ENCODE peak calls at places on chromosomes 11 and 22, in eight cellular contexts. C, X, B, E, D, O, M and N are unnamed samples.

GRCh38 chr11:124748481-124749338 is 3.3 kb downstream of the VSIG2 start:
- DNase-seq in C (no peak), X (no peak), B (no peak), E (no peak), D (peak; percentile 32), O (no peak), M (no peak), N (no peak)

GRCh38 chr22:24563246-24563645 is 7.4 kb downstream of the SNRPD3 start:
- DNase-seq in C (no peak), X (no peak), B (no peak), E (no peak), D (no peak), O (no peak), M (no peak), N (no peak)

GRCh38 chr11:43712676-43713075 is 32.1 kb downstream of the HSD17B12 start:
- DNase-seq in C (peak; percentile 14), X (peak; percentile 31), B (no peak), E (no peak), D (no peak), O (no peak), M (no peak), N (no peak)

GRCh38 chr11:45856044-45856468 is 8.8 kb downstream of the CRY2 start:
- DNase-seq in C (no peak), X (peak; percentile 71), B (no peak), E (no peak), D (no peak), O (no peak), M (no peak), N (no peak)

GRCh38 chr11:31110825-31111224 is 258.7 kb downstream of the DCDC1 start:
- DNase-seq in C (no peak), X (no peak), B (no peak), E (no peak), D (no peak), O (peak; percentile 27), M (no peak), N (no peak)

GRCh38 chr11:64877390-64878222 is 815 bp downstream of the EHD1 start:
- DNase-seq in C (peak; percentile 46), X (no peak), B (no peak), E (no peak), D (peak; percentile 33), O (no peak), M (no peak), N (no peak)

GRCh38 chr11:97364047-97364446 is 974.2 kb downstream of the JRKL start:
- DNase-seq in C (peak; percentile 56), X (peak; percentile 12), B (no peak), E (peak; percentile 24), D (peak; percentile 52), O (no peak), M (no peak), N (no peak)

GRCh38 chr11:68040121-68040956 is 1.5 kb downstream of the TCIRG1 start:
- DNase-seq in C (peak; percentile 75), X (peak; percentile 94), B (peak; percentile 64), E (peak; percentile 52), D (peak; percentile 80), O (peak; percentile 72), M (peak; percentile 56), N (peak; percentile 30)